ENCODE peak calls at places on chromosomes 4 and X, in eight cellular contexts. S is fibroblast of pulmonary artery; I is stimulated activated effector memory CD8-positive, alpha-beta T cell treated with anti-CD3 and anti-CD28 coated beads, Interleukin-12 subunit alpha, Interleukin-12 subunit beta, amount 100 ng/mL, for 72 hours; A is caudate nucleus; F is naive thymus-derived CD4-positive, alpha-beta T cell; L is KBM-7; Q is activated CD4-positive, alpha-beta memory T cell treated with anti-CD3 and anti-CD28 coated beads, Interleukin-2, amount 10 ng/mL, durations not matched to agents 7 days and 5 days; N is mammary epithelial cell. T is an unnamed sample.

GRCh38 chrX:73812256-73812655 is 249.3 kb downstream of the CHIC1 start:
- DNase-seq in F (no peak), L (no peak), Q (no peak), A (no peak), S (no peak), I (no peak), N (peak), T (no peak)

GRCh38 chr4:8038083-8038482 is 98.4 kb upstream of the AFAP1 start:
- DNase-seq in A (no peak), Q (no peak), L (no peak), S (no peak), F (no peak), N (no peak), I (no peak), T (no peak)

GRCh38 chr4:142660728-142661127 is 185.4 kb downstream of the INPP4B start:
- DNase-seq in N (no peak), S (no peak), I (no peak), F (no peak), L (no peak), A (no peak), Q (no peak), T (no peak)

GRCh38 chr4:154807042-154807630 is 26.1 kb downstream of the RBM46 start:
- DNase-seq in L (peak), S (peak), N (peak), F (no peak), A (no peak), Q (no peak), I (no peak), T (no peak)

GRCh38 chr4:125168531-125168930 is 146.2 kb upstream of the FAT4 start:
- DNase-seq in F (no peak), L (no peak), S (peak), I (no peak), A (no peak), Q (no peak), N (no peak), T (no peak)

GRCh38 chrX:36609653-36610585 is 398.2 kb upstream of the FAM47C start:
- DNase-seq in A (no peak), F (no peak), I (no peak), Q (no peak), N (no peak), L (no peak), S (peak), T (no peak)

GRCh38 chr4:53943345-53944085 is 120.9 kb downstream of the CHIC2 start:
- DNase-seq in F (no peak), N (peak), I (no peak), L (no peak), Q (no peak), S (peak), A (no peak), T (no peak)

GRCh38 chr4:102623622-102624021 is 122.5 kb downstream of the NFKB1 start:
- DNase-seq in F (no peak), I (no peak), L (peak), A (no peak), N (no peak), S (peak), Q (no peak), T (no peak)

GRCh38 chr4:79865253-79865652 is 207.8 kb downstream of the ANTXR2 start:
- DNase-seq in I (no peak), A (no peak), N (peak), L (no peak), S (peak), Q (no peak), F (no peak), T (no peak)

GRCh38 chr4:138757432-138757831 is 258.1 kb upstream of the NOCT start:
- DNase-seq in I (no peak), S (no peak), L (no peak), F (no peak), Q (no peak), N (no peak), A (no peak), T (no peak)

GRCh38 chrX:14291626-14292025 is 237.7 kb upstream of the GLRA2 start:
- DNase-seq in I (no peak), S (no peak), F (no peak), L (no peak), Q (no peak), A (no peak), N (no peak), T (no peak)

GRCh38 chrX:150507251-150507856 is 61.1 kb upstream of the MTM1 start:
- DNase-seq in N (no peak), F (no peak), S (no peak), Q (no peak), I (no peak), A (no peak), L (peak), T (no peak)

GRCh38 chr4:172982151-172982590 is 186.4 kb upstream of the GALNT7 start:
- DNase-seq in A (no peak), S (peak), I (no peak), N (peak), Q (no peak), L (no peak), F (no peak), T (no peak)

GRCh38 chrX:139905041-139905440 is 27.8 kb downstream of the ATP11C start:
- DNase-seq in N (no peak), Q (no peak), L (no peak), S (peak), A (no peak), F (no peak), I (no peak), T (no peak)

T was measured in SIG-M5.